ENCODE peak calls at places on chromosome 5, in nine cellular contexts. M, Q, V, T, S, Z, N, X and E are unnamed samples.

GRCh38 chr5:96476654-96477053 is 43.6 kb upstream of the PCSK1 start:
- DNase-seq in N (peak), S (peak), T (no peak), V (no peak), X (no peak), Z (no peak), Q (no peak), M (no peak), E (no peak)

GRCh38 chr5:72525816-72526215 is 18.6 kb upstream of the ZNF366 start:
- DNase-seq in N (peak), S (no peak), Q (no peak), M (no peak), Z (no peak), T (no peak), V (no peak), X (no peak), E (no peak)

GRCh38 chr5:150376799-150377771 is 19.6 kb downstream of the TCOF1 start:
- DNase-seq in M (no peak), X (peak), V (no peak), N (peak), Z (no peak), S (no peak), Q (no peak), T (no peak), E (no peak)

GRCh38 chr5:132019337-132019736 is 7.9 kb upstream of the ACSL6 start:
- DNase-seq in M (no peak), V (no peak), X (no peak), N (no peak), T (no peak), S (no peak), Z (no peak), Q (no peak), E (no peak)

GRCh38 chr5:160242140-160242539 is 12.8 kb downstream of the FABP6 start:
- DNase-seq in S (no peak), V (no peak), M (no peak), Q (no peak), N (no peak), Z (no peak), T (no peak), X (no peak), E (no peak)

GRCh38 chr5:4422247-4422646 is 717.9 kb upstream of the ADAMTS16 start:
- DNase-seq in M (no peak), Z (no peak), X (no peak), N (no peak), T (no peak), S (no peak), V (no peak), Q (no peak), E (no peak)

GRCh38 chr5:80109549-80110478 is 74.7 kb downstream of the THBS4 start:
- DNase-seq in N (no peak), Z (no peak), X (no peak), Q (no peak), M (no peak), T (no peak), S (no peak), V (no peak), E (no peak)

GRCh38 chr5:111676926-111677415 is 80.0 kb downstream of the NREP start:
- DNase-seq in X (no peak), Q (no peak), Z (no peak), T (no peak), N (peak), M (no peak), S (no peak), V (no peak), E (no peak)

GRCh38 chr5:143601917-143602333 is 198.4 kb upstream of the NR3C1 start:
- DNase-seq in S (peak), Q (no peak), N (no peak), X (no peak), T (no peak), Z (no peak), V (no peak), M (no peak), E (no peak)